ENCODE peak calls at places on chromosomes 5 and 9, in six cellular contexts. One of them, this sample, is unnamed.

GRCh38 chr9:5551771-5552170 is 41.4 kb downstream of the PDCD1LG2 start:
- DNase-seq in glutamatergic neuron: no peak
- DNase-seq in naive thymus-derived CD8-positive, alpha-beta T cell: no peak
- DNase-seq in heart right ventricle: no peak
- DNase-seq in HCEC 1CT: no peak
- DNase-seq in hippocampal formation: no peak
- DNase-seq in this sample: no peak

GRCh38 chr9:86324308-86324707 is 29.9 kb downstream of the TUT7 start:
- DNase-seq in glutamatergic neuron: no peak
- DNase-seq in naive thymus-derived CD8-positive, alpha-beta T cell: no peak
- DNase-seq in heart right ventricle: no peak
- DNase-seq in HCEC 1CT: peak
- DNase-seq in hippocampal formation: no peak
- DNase-seq in this sample: peak

GRCh38 chr5:138455191-138455930 is 9.9 kb upstream of the EGR1 start:
- DNase-seq in glutamatergic neuron: no peak
- DNase-seq in naive thymus-derived CD8-positive, alpha-beta T cell: no peak
- DNase-seq in heart right ventricle: no peak
- DNase-seq in HCEC 1CT: no peak
- DNase-seq in hippocampal formation: no peak
- DNase-seq in this sample: no peak

GRCh38 chr9:129353697-129354336 is 175.8 kb upstream of the IER5L start:
- DNase-seq in glutamatergic neuron: no peak
- DNase-seq in naive thymus-derived CD8-positive, alpha-beta T cell: no peak
- DNase-seq in heart right ventricle: no peak
- DNase-seq in HCEC 1CT: no peak
- DNase-seq in hippocampal formation: no peak
- DNase-seq in this sample: no peak

GRCh38 chr5:159324986-159325385 is 5.3 kb downstream of the IL12B start:
- DNase-seq in glutamatergic neuron: no peak
- DNase-seq in naive thymus-derived CD8-positive, alpha-beta T cell: no peak
- DNase-seq in heart right ventricle: no peak
- DNase-seq in HCEC 1CT: no peak
- DNase-seq in hippocampal formation: no peak
- DNase-seq in this sample: no peak

GRCh38 chr5:52896524-52897237 is 92.5 kb upstream of the ITGA2 start:
- DNase-seq in glutamatergic neuron: no peak
- DNase-seq in naive thymus-derived CD8-positive, alpha-beta T cell: no peak
- DNase-seq in heart right ventricle: no peak
- DNase-seq in HCEC 1CT: no peak
- DNase-seq in hippocampal formation: no peak
- DNase-seq in this sample: no peak

GRCh38 chr5:134145779-134146581 is 30.8 kb downstream of the SKP1 start:
- DNase-seq in glutamatergic neuron: peak
- DNase-seq in naive thymus-derived CD8-positive, alpha-beta T cell: peak
- DNase-seq in heart right ventricle: peak
- DNase-seq in HCEC 1CT: peak
- DNase-seq in hippocampal formation: peak
- DNase-seq in this sample: peak

GRCh38 chr9:78044886-78045285 is 13.3 kb upstream of the GNAQ start:
- DNase-seq in glutamatergic neuron: no peak
- DNase-seq in naive thymus-derived CD8-positive, alpha-beta T cell: no peak
- DNase-seq in heart right ventricle: no peak
- DNase-seq in HCEC 1CT: no peak
- DNase-seq in hippocampal formation: no peak
- DNase-seq in this sample: no peak

GRCh38 chr5:148583421-148583965 is 70.8 kb downstream of the HTR4 start:
- DNase-seq in glutamatergic neuron: no peak
- DNase-seq in naive thymus-derived CD8-positive, alpha-beta T cell: no peak
- DNase-seq in heart right ventricle: no peak
- DNase-seq in HCEC 1CT: peak
- DNase-seq in hippocampal formation: no peak
- DNase-seq in this sample: no peak

GRCh38 chr5:27876071-27876470 is 837.7 kb upstream of the CDH9 start:
- DNase-seq in glutamatergic neuron: no peak
- DNase-seq in naive thymus-derived CD8-positive, alpha-beta T cell: no peak
- DNase-seq in heart right ventricle: no peak
- DNase-seq in HCEC 1CT: peak
- DNase-seq in hippocampal formation: no peak
- DNase-seq in this sample: no peak

GRCh38 chr5:173753307-173754168 is 134.6 kb upstream of the CPEB4 start:
- DNase-seq in glutamatergic neuron: peak
- DNase-seq in naive thymus-derived CD8-positive, alpha-beta T cell: no peak
- DNase-seq in heart right ventricle: peak
- DNase-seq in HCEC 1CT: no peak
- DNase-seq in hippocampal formation: no peak
- DNase-seq in this sample: no peak

GRCh38 chr5:148386041-148386440 is 2.3 kb downstream of the FBXO38 start:
- DNase-seq in glutamatergic neuron: no peak
- DNase-seq in naive thymus-derived CD8-positive, alpha-beta T cell: no peak
- DNase-seq in heart right ventricle: no peak
- DNase-seq in HCEC 1CT: peak
- DNase-seq in hippocampal formation: no peak
- DNase-seq in this sample: no peak

GRCh38 chr9:108991479-108991878 is 21.8 kb downstream of the CTNNAL1 start:
- DNase-seq in glutamatergic neuron: no peak
- DNase-seq in naive thymus-derived CD8-positive, alpha-beta T cell: no peak
- DNase-seq in heart right ventricle: no peak
- DNase-seq in HCEC 1CT: no peak
- DNase-seq in hippocampal formation: no peak
- DNase-seq in this sample: no peak

GRCh38 chr5:57650360-57651069 is 167.9 kb upstream of the ACTBL2 start:
- DNase-seq in glutamatergic neuron: peak
- DNase-seq in naive thymus-derived CD8-positive, alpha-beta T cell: no peak
- DNase-seq in heart right ventricle: no peak
- DNase-seq in HCEC 1CT: peak
- DNase-seq in hippocampal formation: no peak
- DNase-seq in this sample: peak

GRCh38 chr5:1545798-1546355 is 22.1 kb upstream of the LPCAT1 start:
- DNase-seq in glutamatergic neuron: no peak
- DNase-seq in naive thymus-derived CD8-positive, alpha-beta T cell: no peak
- DNase-seq in heart right ventricle: no peak
- DNase-seq in HCEC 1CT: peak
- DNase-seq in hippocampal formation: no peak
- DNase-seq in this sample: no peak

GRCh38 chr5:41856644-41857491 is 13.4 kb downstream of the OXCT1 start:
- DNase-seq in glutamatergic neuron: peak
- DNase-seq in naive thymus-derived CD8-positive, alpha-beta T cell: peak
- DNase-seq in heart right ventricle: no peak
- DNase-seq in HCEC 1CT: peak
- DNase-seq in hippocampal formation: peak
- DNase-seq in this sample: peak

GRCh38 chr5:53882637-53883036 is 322.2 kb downstream of the NDUFS4 start:
- DNase-seq in glutamatergic neuron: no peak
- DNase-seq in naive thymus-derived CD8-positive, alpha-beta T cell: no peak
- DNase-seq in heart right ventricle: no peak
- DNase-seq in HCEC 1CT: peak
- DNase-seq in hippocampal formation: no peak
- DNase-seq in this sample: no peak

GRCh38 chr9:124012368-124013262 is 1.0 kb downstream of the LHX2 start:
- DNase-seq in glutamatergic neuron: peak
- DNase-seq in naive thymus-derived CD8-positive, alpha-beta T cell: no peak
- DNase-seq in heart right ventricle: no peak
- DNase-seq in HCEC 1CT: no peak
- DNase-seq in hippocampal formation: no peak
- DNase-seq in this sample: no peak

GRCh38 chr5:56279291-56279690 is 46.2 kb upstream of the ANKRD55 start:
- DNase-seq in glutamatergic neuron: no peak
- DNase-seq in naive thymus-derived CD8-positive, alpha-beta T cell: no peak
- DNase-seq in heart right ventricle: no peak
- DNase-seq in HCEC 1CT: no peak
- DNase-seq in hippocampal formation: no peak
- DNase-seq in this sample: no peak

GRCh38 chr5:1867114-1867814 is 15.5 kb downstream of the IRX4 start:
- DNase-seq in glutamatergic neuron: no peak
- DNase-seq in naive thymus-derived CD8-positive, alpha-beta T cell: no peak
- DNase-seq in heart right ventricle: no peak
- DNase-seq in HCEC 1CT: no peak
- DNase-seq in hippocampal formation: no peak
- DNase-seq in this sample: no peak

GRCh38 chr9:89742660-89743059 is 137.8 kb downstream of the GADD45G start:
- DNase-seq in glutamatergic neuron: no peak
- DNase-seq in naive thymus-derived CD8-positive, alpha-beta T cell: no peak
- DNase-seq in heart right ventricle: no peak
- DNase-seq in HCEC 1CT: no peak
- DNase-seq in hippocampal formation: no peak
- DNase-seq in this sample: no peak

GRCh38 chr5:111252799-111253564 is 28.8 kb downstream of the CAMK4 start:
- DNase-seq in glutamatergic neuron: peak
- DNase-seq in naive thymus-derived CD8-positive, alpha-beta T cell: no peak
- DNase-seq in heart right ventricle: no peak
- DNase-seq in HCEC 1CT: no peak
- DNase-seq in hippocampal formation: no peak
- DNase-seq in this sample: no peak

GRCh38 chr5:72936893-72937292 is 18.9 kb upstream of the FCHO2 start:
- DNase-seq in glutamatergic neuron: no peak
- DNase-seq in naive thymus-derived CD8-positive, alpha-beta T cell: no peak
- DNase-seq in heart right ventricle: no peak
- DNase-seq in HCEC 1CT: no peak
- DNase-seq in hippocampal formation: no peak
- DNase-seq in this sample: no peak

GRCh38 chr5:14665110-14665822 is 748 bp downstream of the OTULIN start:
- DNase-seq in glutamatergic neuron: no peak
- DNase-seq in naive thymus-derived CD8-positive, alpha-beta T cell: no peak
- DNase-seq in heart right ventricle: peak
- DNase-seq in HCEC 1CT: peak
- DNase-seq in hippocampal formation: no peak
- DNase-seq in this sample: no peak

GRCh38 chr9:91174772-91175171 is 186.9 kb downstream of the AUH start:
- DNase-seq in glutamatergic neuron: no peak
- DNase-seq in naive thymus-derived CD8-positive, alpha-beta T cell: no peak
- DNase-seq in heart right ventricle: no peak
- DNase-seq in HCEC 1CT: no peak
- DNase-seq in hippocampal formation: no peak
- DNase-seq in this sample: no peak

GRCh38 chr5:6383376-6383775 is 5.0 kb upstream of the MED10 start:
- DNase-seq in glutamatergic neuron: no peak
- DNase-seq in naive thymus-derived CD8-positive, alpha-beta T cell: no peak
- DNase-seq in heart right ventricle: no peak
- DNase-seq in HCEC 1CT: no peak
- DNase-seq in hippocampal formation: no peak
- DNase-seq in this sample: no peak

GRCh38 chr5:138974227-138975063 is 99.3 kb upstream of the LRRTM2 start:
- DNase-seq in glutamatergic neuron: no peak
- DNase-seq in naive thymus-derived CD8-positive, alpha-beta T cell: no peak
- DNase-seq in heart right ventricle: peak
- DNase-seq in HCEC 1CT: peak
- DNase-seq in hippocampal formation: peak
- DNase-seq in this sample: no peak

This sample was measured in germinal center.